ENCODE peak calls at places on chromosomes 2 and 18, in ten cellular contexts. L, W, V, P, R, D, I, H, O and J are unnamed samples.

GRCh38 chr2:24970483-24971299 is 1.1 kb downstream of the DNAJC27 start:
- DNase-seq in L (no peak), O (peak; percentile 13), V (no peak), R (no peak), P (no peak), W (peak; percentile 21), I (no peak), H (no peak), D (no peak), J (no peak)

GRCh38 chr2:182064024-182064880 is 78.6 kb downstream of the PPP1R1C start:
- DNase-seq in V (no peak), W (no peak), R (no peak), H (no peak), D (no peak), O (no peak), L (no peak), I (no peak), P (no peak), J (no peak)

GRCh38 chr2:207828361-207829057 is 58.8 kb upstream of the FZD5 start:
- DNase-seq in V (no peak), W (no peak), P (no peak), R (no peak), I (no peak), D (no peak), O (no peak), H (no peak), L (no peak), J (no peak)

GRCh38 chr18:12086677-12087482 is 6.8 kb upstream of the ANKRD62 start:
- DNase-seq in O (no peak), R (no peak), H (no peak), W (no peak), P (no peak), D (no peak), L (no peak), I (no peak), V (no peak), J (no peak)

GRCh38 chr2:118672571-118673158 is 174.8 kb downstream of the EN1 start:
- DNase-seq in R (no peak), P (no peak), I (no peak), W (no peak), D (no peak), V (no peak), H (no peak), O (no peak), L (no peak), J (no peak)

GRCh38 chr2:237677951-237678481 is 50.6 kb downstream of the LRRFIP1 start:
- DNase-seq in P (no peak), D (no peak), O (no peak), V (no peak), W (no peak), L (no peak), R (no peak), I (no peak), H (no peak), J (no peak)

GRCh38 chr18:11487390-11487789 is 122.0 kb upstream of the SLC35G4 start:
- DNase-seq in I (no peak), H (no peak), O (no peak), L (no peak), W (no peak), V (no peak), P (no peak), R (no peak), D (no peak), J (no peak)

GRCh38 chr2:181454990-181455520 is 2.1 kb upstream of the ITGA4 start:
- DNase-seq in I (no peak), V (no peak), L (no peak), O (no peak), H (no peak), W (no peak), R (no peak), D (no peak), P (no peak), J (no peak)

GRCh38 chr2:98911376-98912154 is 24.5 kb downstream of the CRACDL start:
- DNase-seq in H (peak; percentile 46), I (peak; percentile 30), R (no peak), O (no peak), D (no peak), L (no peak), W (no peak), P (peak; percentile 66), V (no peak), J (no peak)

GRCh38 chr2:30823452-30823851 is 16.2 kb upstream of the CAPN13 start:
- DNase-seq in I (no peak), O (no peak), P (no peak), L (no peak), R (no peak), H (no peak), D (no peak), V (no peak), W (no peak), J (peak; percentile 61)

GRCh38 chr18:50953822-50954221 is 14.0 kb upstream of the ELAC1 start:
- DNase-seq in P (no peak), V (no peak), D (no peak), H (no peak), L (no peak), I (no peak), R (no peak), O (no peak), W (no peak), J (no peak)

GRCh38 chr2:99762714-99763113 is 272.9 kb upstream of the REV1 start:
- DNase-seq in W (no peak), I (no peak), D (no peak), V (no peak), R (no peak), P (no peak), H (no peak), L (no peak), O (no peak), J (no peak)

GRCh38 chr2:173574304-173574703 is 219.6 kb downstream of the CDCA7 start:
- DNase-seq in P (no peak), I (no peak), W (no peak), O (no peak), R (no peak), H (no peak), L (no peak), V (no peak), D (no peak), J (no peak)

GRCh38 chr2:12455626-12456025 is 261.1 kb upstream of the TRIB2 start:
- DNase-seq in W (no peak), R (no peak), O (no peak), I (no peak), V (no peak), D (no peak), L (no peak), H (no peak), P (no peak), J (no peak)

GRCh38 chr2:185817991-185818390 is 79.4 kb downstream of the FSIP2 start:
- DNase-seq in H (no peak), O (no peak), P (no peak), W (no peak), L (no peak), D (no peak), I (no peak), V (no peak), R (no peak), J (no peak)

GRCh38 chr18:57910817-57911216 is 107.7 kb upstream of the ATP8B1 start:
- DNase-seq in V (no peak), W (no peak), O (peak; percentile 28), D (no peak), P (peak; percentile 25), R (no peak), L (no peak), I (peak; percentile 88), H (peak; percentile 22), J (peak; percentile 44)

GRCh38 chr2:47052847-47053246 is 102.3 kb downstream of the STPG4 start:
- DNase-seq in H (no peak), I (no peak), W (no peak), V (no peak), O (no peak), D (no peak), L (no peak), P (no peak), R (no peak), J (no peak)

GRCh38 chr18:7413906-7414305 is 153.2 kb upstream of the PTPRM start:
- DNase-seq in H (no peak), V (no peak), P (no peak), O (no peak), L (no peak), R (no peak), I (no peak), W (no peak), D (no peak), J (no peak)

GRCh38 chr18:55510809-55511208 is 77.2 kb downstream of the TCF4 start:
- DNase-seq in I (no peak), R (no peak), W (peak; percentile 30), D (no peak), V (no peak), H (no peak), O (no peak), P (no peak), L (no peak), J (no peak)

GRCh38 chr2:105671156-105671555 is 73.6 kb upstream of the NCK2 start:
- DNase-seq in H (no peak), D (no peak), P (no peak), V (no peak), R (no peak), W (no peak), L (no peak), O (no peak), I (no peak), J (no peak)

GRCh38 chr2:133497261-133497893 is 70.9 kb downstream of the NCKAP5 start:
- DNase-seq in L (no peak), O (no peak), H (no peak), P (no peak), I (peak; percentile 69), W (no peak), V (no peak), R (no peak), D (no peak), J (no peak)

GRCh38 chr18:27952741-27953140 is 224.2 kb downstream of the CDH2 start:
- DNase-seq in I (no peak), V (no peak), O (no peak), D (no peak), H (no peak), P (no peak), L (no peak), W (no peak), R (no peak), J (no peak)

GRCh38 chr2:88233216-88233615 is 63.1 kb downstream of the THNSL2 start:
- DNase-seq in R (no peak), L (no peak), D (no peak), I (peak; percentile 11), V (no peak), W (no peak), O (no peak), P (no peak), H (no peak), J (no peak)

GRCh38 chr2:237868631-237869356 is 9.4 kb downstream of the RAMP1 start:
- DNase-seq in H (no peak), R (no peak), V (no peak), L (no peak), I (no peak), D (no peak), P (no peak), O (no peak), W (no peak), J (no peak)